ENCODE peak calls at places on chromosomes 12 and 14, in four cellular contexts. U is left ventricle myocardium inferior, G is choroid plexus epithelial cell, X is ovary. K is an unnamed sample.

GRCh38 chr12:120534703-120535655 is 823 bp downstream of the RNF10 start:
- DNase-seq in G (peak), U (peak), X (peak), K (no peak)

GRCh38 chr12:6068226-6068625 is 56.2 kb downstream of the VWF start:
- DNase-seq in U (no peak), X (no peak), G (no peak), K (no peak)

GRCh38 chr12:851343-851742 is 98.2 kb downstream of the RAD52 start:
- DNase-seq in G (peak), X (no peak), U (no peak), K (no peak)

GRCh38 chr12:56839489-56840442 is 76.6 kb downstream of the HSD17B6 start:
- DNase-seq in X (peak), G (peak), U (peak), K (no peak)

GRCh38 chr14:106039400-106039799 is 513.0 kb downstream of the TMEM121 start:
- DNase-seq in U (no peak), G (no peak), X (no peak), K (no peak)

GRCh38 chr14:104195854-104196253 is 57.5 kb downstream of the KIF26A start:
- DNase-seq in G (no peak), X (no peak), U (no peak), K (no peak)

GRCh38 chr12:124130717-124131670 is 158.0 kb downstream of the ZNF664 start:
- DNase-seq in X (no peak), U (no peak), G (no peak), K (no peak)

GRCh38 chr12:130832561-130833209 is 6.4 kb downstream of the STX2 start:
- DNase-seq in X (peak), G (peak), U (peak), K (no peak)

GRCh38 chr14:31964979-31965734 is 111.9 kb upstream of the ARHGAP5 start:
- DNase-seq in G (no peak), X (peak), U (no peak), K (no peak)

GRCh38 chr14:93017341-93017797 is 94.4 kb downstream of the CHGA start:
- DNase-seq in X (no peak), G (no peak), U (peak), K (no peak)

GRCh38 chr14:75334191-75335051 is 55.8 kb downstream of the FOS start:
- DNase-seq in X (no peak), G (peak), U (peak), K (no peak)

GRCh38 chr12:8508912-8509841 is 4.1 kb upstream of the CLEC4D start:
- DNase-seq in X (no peak), G (no peak), U (no peak), K (no peak)

GRCh38 chr14:59189822-59190368 is 1.4 kb downstream of the DAAM1 start:
- DNase-seq in X (peak), U (peak), G (peak), K (peak)

GRCh38 chr12:132824053-132824452 is 4.6 kb downstream of the GOLGA3 start:
- DNase-seq in G (peak), U (no peak), X (no peak), K (no peak)

GRCh38 chr14:50800032-50800431 is 30.9 kb downstream of the NIN start:
- DNase-seq in G (no peak), U (no peak), X (no peak), K (no peak)

GRCh38 chr14:61754627-61755381 is 7.4 kb upstream of the SNAPC1 start:
- DNase-seq in U (no peak), X (no peak), G (peak), K (no peak)

GRCh38 chr14:61281186-61281676 is at the start of gene TMEM30B:
- DNase-seq in U (no peak), G (no peak), X (no peak), K (no peak)

GRCh38 chr12:69630191-69630590 is 19.5 kb upstream of the LRRC10 start:
- DNase-seq in U (no peak), X (no peak), G (peak), K (no peak)

GRCh38 chr14:76117789-76118188 is 33.9 kb upstream of the GPATCH2L start:
- DNase-seq in X (no peak), U (no peak), G (no peak), K (no peak)

GRCh38 chr12:92297932-92298681 is 152.5 kb upstream of the BTG1 start:
- DNase-seq in X (peak), G (peak), U (no peak), K (no peak)

GRCh38 chr12:24879644-24880043 is 69.3 kb downstream of the BCAT1 start:
- DNase-seq in X (no peak), G (peak), U (no peak), K (no peak)

GRCh38 chr14:55739967-55740707 is 160.1 kb downstream of the KTN1 start:
- DNase-seq in X (no peak), U (no peak), G (no peak), K (no peak)

GRCh38 chr12:120252071-120252906 is 13.2 kb downstream of the PXN start:
- DNase-seq in G (no peak), X (no peak), U (no peak), K (no peak)

GRCh38 chr14:50425816-50426215 is 29.1 kb upstream of the CDKL1 start:
- DNase-seq in G (peak), X (no peak), U (no peak), K (no peak)

GRCh38 chr12:110921262-110921661 is 883 bp upstream of the MYL2 start:
- DNase-seq in X (no peak), G (peak), U (no peak), K (no peak)

GRCh38 chr14:23446291-23446851 is 10.9 kb upstream of the MYH7 start:
- DNase-seq in G (no peak), U (no peak), X (no peak), K (no peak)

GRCh38 chr14:51336304-51336703 is 96.3 kb downstream of the TMX1 start:
- DNase-seq in U (no peak), G (no peak), X (no peak), K (no peak)

GRCh38 chr12:13864081-13864673 is 117.2 kb downstream of the GRIN2B start:
- DNase-seq in G (peak), U (peak), X (peak), K (peak)

GRCh38 chr12:122951406-122951805 is 14.9 kb downstream of the ABCB9 start:
- DNase-seq in X (no peak), G (peak), U (no peak), K (no peak)

GRCh38 chr12:4701383-4701782 is 18.8 kb upstream of the GALNT8 start:
- DNase-seq in G (no peak), X (peak), U (peak), K (no peak)

GRCh38 chr12:112908548-112908947 is 1.8 kb downstream of the OAS1 start:
- DNase-seq in U (no peak), X (no peak), G (peak), K (no peak)

GRCh38 chr12:70040141-70040540 is 203.1 kb upstream of the CNOT2 start:
- DNase-seq in G (peak), U (no peak), X (no peak), K (no peak)

GRCh38 chr12:128969480-128970055 is 116.3 kb downstream of the GLT1D1 start:
- DNase-seq in G (peak), X (no peak), U (no peak), K (no peak)
- TF ChIP-seq CTCF in G (peak), X (no peak), U (peak), K (no peak)

GRCh38 chr12:75888398-75888797 is 143.2 kb downstream of the PHLDA1 start:
- DNase-seq in X (no peak), G (no peak), U (no peak), K (no peak)

GRCh38 chr12:75889214-75889613 is 142.4 kb downstream of the PHLDA1 start:
- DNase-seq in U (no peak), G (no peak), X (no peak), K (no peak)

GRCh38 chr12:75890660-75891059 is 140.9 kb downstream of the PHLDA1 start:
- DNase-seq in G (no peak), X (no peak), U (no peak), K (no peak)

GRCh38 chr12:75890141-75890540 is 141.4 kb downstream of the PHLDA1 start:
- DNase-seq in X (no peak), U (no peak), G (no peak), K (no peak)

GRCh38 chr12:75887979-75888378 is 143.6 kb downstream of the PHLDA1 start:
- DNase-seq in U (no peak), G (no peak), X (no peak), K (no peak)
- TF ChIP-seq CTCF in U (no peak), G (no peak), X (no peak), K (no peak)

DNA sequence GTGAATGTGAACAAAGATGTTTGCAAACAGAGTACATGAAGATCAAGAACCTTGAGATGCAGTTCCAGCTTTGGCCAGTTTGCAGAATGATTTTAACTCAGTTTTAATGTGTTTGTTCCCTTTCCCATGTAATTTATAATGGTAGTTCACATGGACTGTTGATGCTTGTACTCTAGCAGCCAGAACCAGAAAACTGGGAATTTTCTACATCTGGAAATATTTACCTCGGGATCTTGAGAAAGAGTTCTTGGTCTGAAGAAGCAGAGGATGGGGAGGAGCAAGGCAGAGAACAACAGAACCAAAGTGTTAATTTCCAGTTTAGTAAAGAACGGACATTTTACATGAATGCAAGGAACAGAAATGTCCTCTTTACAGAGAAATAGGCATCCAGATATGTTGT is 37.0 kb upstream of the PMCH start:
- DNase-seq in X (no peak), U (no peak), G (no peak), K (no peak)
- TF ChIP-seq CTCF in X (no peak), U (no peak), G (no peak), K (no peak)

DNA sequence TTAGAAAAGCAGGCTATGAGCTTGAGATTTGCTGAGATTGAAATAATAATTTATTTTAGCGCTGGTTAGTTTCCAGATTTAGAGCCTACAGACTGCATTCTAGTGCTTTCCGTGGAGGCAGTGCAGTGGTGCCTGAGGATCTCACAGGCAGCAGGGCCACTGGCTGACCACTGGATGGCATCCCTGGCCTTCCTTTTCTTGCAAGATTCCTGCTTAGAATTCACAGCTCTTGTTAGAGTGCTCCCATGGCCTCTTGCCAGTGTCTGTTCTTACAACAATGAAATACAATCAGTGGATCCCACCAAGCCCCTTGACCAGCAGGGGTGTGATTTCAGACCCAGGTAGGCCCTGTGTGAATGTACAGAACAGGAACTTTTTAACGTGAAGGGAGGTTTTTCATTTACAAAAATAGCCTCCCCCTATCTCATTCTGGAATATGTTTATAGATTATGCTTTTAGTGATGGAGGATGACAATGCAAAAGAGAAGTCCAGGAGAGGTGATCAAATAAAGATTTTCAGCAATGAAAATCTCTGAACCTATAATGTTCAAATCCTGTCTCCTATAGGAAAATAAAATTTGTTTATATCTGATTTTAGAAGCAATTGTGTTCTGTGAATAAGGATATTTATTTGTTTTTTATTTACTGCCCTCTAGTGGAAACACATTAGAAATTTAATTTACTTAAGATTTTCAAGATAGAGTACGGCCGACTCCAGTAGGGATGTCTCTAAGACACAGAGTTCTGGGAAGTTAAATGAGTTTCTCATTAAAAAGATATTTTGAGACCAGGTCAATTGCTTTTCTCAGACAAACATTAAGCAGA is 362.2 kb upstream of the STXBP6 start:
- DNase-seq in X (no peak), U (no peak), G (peak), K (no peak)
- TF ChIP-seq CTCF in X (no peak), U (peak), G (peak), K (no peak)